ENCODE peak calls at places on chromosomes 5 and 9, in four cellular contexts. One of them, this sample, is unnamed. For H3K4me1, the result is how much of the 10 kb centered on the place peaks cover.

GRCh38 chr5:33789558-33789957 is 102.2 kb downstream of the ADAMTS12 start:
- DNase-seq in colonic mucosa: no peak
- DNase-seq in NT2/D1: no peak
- DNase-seq in HCT116: no peak
- DNase-seq in this sample: no peak

GRCh38 chr9:128105538-128106175 is 21.9 kb downstream of the PTGES2 start:
- DNase-seq in colonic mucosa: no peak
- DNase-seq in HCT116: no peak
- DNase-seq in NT2/D1: no peak
- DNase-seq in this sample: no peak

GRCh38 chr5:77311217-77311571 is 100.7 kb downstream of the PDE8B start:
- DNase-seq in HCT116: no peak
- DNase-seq in colonic mucosa: no peak
- DNase-seq in NT2/D1: no peak
- DNase-seq in this sample: no peak

GRCh38 chr5:41625571-41625970 is 115.2 kb upstream of the PLCXD3 start:
- DNase-seq in HCT116: no peak
- DNase-seq in colonic mucosa: no peak
- DNase-seq in NT2/D1: no peak
- DNase-seq in this sample: no peak

GRCh38 chr9:133640580-133641395 is 4.6 kb downstream of the DBH start:
- DNase-seq in colonic mucosa: no peak
- DNase-seq in HCT116: no peak
- DNase-seq in NT2/D1: no peak
- DNase-seq in this sample: no peak

GRCh38 chr9:83582026-83582425 is 40.9 kb upstream of the IDNK start:
- DNase-seq in HCT116: no peak
- DNase-seq in NT2/D1: no peak
- DNase-seq in colonic mucosa: no peak
- DNase-seq in this sample: no peak

GRCh38 chr5:38072295-38072694 is 186.1 kb upstream of the EGFLAM start:
- DNase-seq in colonic mucosa: no peak
- DNase-seq in NT2/D1: no peak
- DNase-seq in HCT116: no peak
- DNase-seq in this sample: no peak

GRCh38 chr9:8859416-8859815 is 1059.8 kb upstream of the DMAC1 start:
- DNase-seq in HCT116: no peak
- DNase-seq in NT2/D1: no peak
- DNase-seq in colonic mucosa: no peak
- DNase-seq in this sample: no peak

GRCh38 chr5:87944553-87945320 is 323.9 kb downstream of the TMEM161B start:
- DNase-seq in colonic mucosa: no peak
- DNase-seq in HCT116: no peak
- DNase-seq in NT2/D1: peak
- DNase-seq in this sample: no peak

GRCh38 chr9:72960446-72960845 is 7.6 kb upstream of the ALDH1A1 start:
- DNase-seq in colonic mucosa: no peak
- DNase-seq in NT2/D1: no peak
- DNase-seq in HCT116: no peak
- DNase-seq in this sample: no peak

GRCh38 chr9:2621678-2622360 is at the start of gene VLDLR:
- DNase-seq in HCT116: no peak
- DNase-seq in NT2/D1: no peak
- DNase-seq in colonic mucosa: peak
- DNase-seq in this sample: peak

DNA sequence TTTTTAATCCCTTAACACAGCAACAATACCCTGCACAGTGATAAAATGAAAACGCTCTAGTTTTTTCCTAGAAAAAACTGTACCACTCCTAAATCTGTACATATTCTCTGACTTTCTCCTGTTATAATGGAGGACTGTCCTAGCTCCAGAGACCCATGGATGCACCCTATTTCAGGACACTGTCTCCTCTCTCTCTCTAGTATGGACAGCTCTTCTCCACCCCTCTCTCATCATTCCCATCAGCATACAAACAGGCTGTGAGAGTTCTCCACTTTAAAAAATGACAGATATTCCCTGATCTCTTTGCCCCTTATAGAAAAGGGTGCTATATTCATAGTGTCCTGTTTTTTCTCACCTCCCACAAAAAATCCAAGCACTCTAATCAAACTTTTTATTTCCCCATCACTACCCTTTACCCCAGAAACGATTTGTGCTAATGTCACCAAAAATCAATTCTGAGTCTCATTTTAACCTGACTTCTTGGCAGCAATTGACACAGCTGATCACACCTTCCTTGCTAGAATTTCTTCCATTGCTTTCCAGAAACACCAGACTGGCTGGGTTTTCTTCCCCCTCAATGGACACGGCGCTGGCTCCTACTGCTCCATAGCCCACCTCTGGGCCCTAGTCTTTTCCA is 20.7 kb downstream of the ZNF608 start:
- DNase-seq in HCT116: no peak
- DNase-seq in NT2/D1: no peak
- DNase-seq in colonic mucosa: no peak
- DNase-seq in this sample: no peak
- H3K4me1 ChIP-seq in HCT116: under half
- H3K4me1 ChIP-seq in NT2/D1: under half
- H3K4me1 ChIP-seq in colonic mucosa: under half
- H3K4me1 ChIP-seq in this sample: under half

GRCh38 chr9:111038336-111039202 is at the start of gene LPAR1:
- DNase-seq in colonic mucosa: peak
- DNase-seq in HCT116: peak
- DNase-seq in NT2/D1: no peak
- DNase-seq in this sample: no peak
- H3K9ac ChIP-seq in colonic mucosa: peak
- H3K9ac ChIP-seq in HCT116: peak
- H3K9ac ChIP-seq in NT2/D1: peak
- H3K9ac ChIP-seq in this sample: no peak

GRCh38 chr9:36319806-36320205 is 61.6 kb upstream of the GNE start:
- DNase-seq in colonic mucosa: peak
- DNase-seq in HCT116: no peak
- DNase-seq in NT2/D1: no peak
- DNase-seq in this sample: no peak

GRCh38 chr9:36319183-36319582 is 60.9 kb upstream of the GNE start:
- DNase-seq in colonic mucosa: no peak
- DNase-seq in NT2/D1: no peak
- DNase-seq in HCT116: no peak
- DNase-seq in this sample: no peak

GRCh38 chr9:36322462-36322861 is 64.2 kb upstream of the GNE start:
- DNase-seq in HCT116: no peak
- DNase-seq in NT2/D1: no peak
- DNase-seq in colonic mucosa: no peak
- DNase-seq in this sample: no peak

GRCh38 chr9:36318212-36318802 is 60.1 kb upstream of the GNE start:
- DNase-seq in colonic mucosa: peak
- DNase-seq in NT2/D1: no peak
- DNase-seq in HCT116: no peak
- DNase-seq in this sample: no peak

GRCh38 chr9:36320457-36320856 is 62.2 kb upstream of the GNE start:
- DNase-seq in HCT116: no peak
- DNase-seq in colonic mucosa: no peak
- DNase-seq in NT2/D1: no peak
- DNase-seq in this sample: no peak
- H3K4me1 ChIP-seq in HCT116: under half
- H3K4me1 ChIP-seq in colonic mucosa: under half
- H3K4me1 ChIP-seq in NT2/D1: under half
- H3K4me1 ChIP-seq in this sample: under half

GRCh38 chr5:173020154-173020581 is 36.0 kb upstream of the CREBRF start:
- DNase-seq in HCT116: no peak
- DNase-seq in colonic mucosa: no peak
- DNase-seq in NT2/D1: no peak
- DNase-seq in this sample: no peak

GRCh38 chr5:173012882-173013281 is 29.3 kb downstream of the ATP6V0E1 start:
- DNase-seq in NT2/D1: no peak
- DNase-seq in HCT116: no peak
- DNase-seq in colonic mucosa: no peak
- DNase-seq in this sample: no peak

GRCh38 chr5:173018352-173018751 is 34.8 kb downstream of the ATP6V0E1 start:
- DNase-seq in HCT116: no peak
- DNase-seq in NT2/D1: no peak
- DNase-seq in colonic mucosa: no peak
- DNase-seq in this sample: no peak

GRCh38 chr5:173016069-173016455 is 32.5 kb downstream of the ATP6V0E1 start:
- DNase-seq in HCT116: no peak
- DNase-seq in colonic mucosa: no peak
- DNase-seq in NT2/D1: no peak
- DNase-seq in this sample: no peak

DNA sequence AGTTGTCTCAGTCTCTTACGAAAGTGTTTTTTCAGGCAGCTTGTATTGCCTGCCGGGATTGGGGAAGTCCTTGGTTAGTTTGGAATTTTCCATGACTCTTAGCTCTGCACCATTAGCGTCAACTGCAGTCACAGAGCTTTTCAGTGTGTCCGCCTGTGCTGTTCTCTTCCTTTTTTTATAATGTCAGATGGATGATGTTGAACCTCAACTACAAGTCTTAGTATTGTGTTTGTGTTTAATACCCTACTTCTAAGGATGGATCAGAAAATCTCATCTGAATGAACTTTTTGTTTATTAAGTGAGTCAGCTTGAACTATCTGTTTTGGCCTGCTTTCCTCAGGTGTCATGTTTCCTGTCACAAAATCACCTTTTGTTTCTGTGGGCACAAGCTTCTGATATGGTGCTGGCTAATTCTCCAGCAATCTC is 33.1 kb downstream of the ATP6V0E1 start:
- DNase-seq in HCT116: peak
- DNase-seq in NT2/D1: no peak
- DNase-seq in colonic mucosa: no peak
- DNase-seq in this sample: no peak
- H3K9ac ChIP-seq in HCT116: peak
- H3K9ac ChIP-seq in NT2/D1: no peak
- H3K9ac ChIP-seq in colonic mucosa: no peak
- H3K9ac ChIP-seq in this sample: no peak

GRCh38 chr5:80229902-80230255 is 26.0 kb downstream of the SERINC5 start:
- DNase-seq in HCT116: no peak
- DNase-seq in NT2/D1: no peak
- DNase-seq in colonic mucosa: no peak
- DNase-seq in this sample: no peak
- H3K4me1 ChIP-seq in HCT116: under half
- H3K4me1 ChIP-seq in NT2/D1: under half
- H3K4me1 ChIP-seq in colonic mucosa: under half
- H3K4me1 ChIP-seq in this sample: under half

GRCh38 chr9:129671065-129671464 is 5.6 kb downstream of the PRRX2 start:
- DNase-seq in colonic mucosa: no peak
- DNase-seq in HCT116: no peak
- DNase-seq in NT2/D1: no peak
- DNase-seq in this sample: no peak

GRCh38 chr9:129669946-129670345 is 4.5 kb downstream of the PRRX2 start:
- DNase-seq in NT2/D1: no peak
- DNase-seq in colonic mucosa: no peak
- DNase-seq in HCT116: no peak
- DNase-seq in this sample: no peak

GRCh38 chr9:129667378-129667777 is 1.9 kb downstream of the PRRX2 start:
- DNase-seq in colonic mucosa: no peak
- DNase-seq in NT2/D1: no peak
- DNase-seq in HCT116: no peak
- DNase-seq in this sample: no peak

GRCh38 chr9:129667850-129668249 is 2.4 kb downstream of the PRRX2 start:
- DNase-seq in colonic mucosa: peak
- DNase-seq in NT2/D1: no peak
- DNase-seq in HCT116: no peak
- DNase-seq in this sample: no peak

GRCh38 chr9:129669141-129669718 is 3.8 kb downstream of the PRRX2 start:
- DNase-seq in NT2/D1: no peak
- DNase-seq in colonic mucosa: no peak
- DNase-seq in HCT116: no peak
- DNase-seq in this sample: no peak
- H3K9ac ChIP-seq in NT2/D1: peak
- H3K9ac ChIP-seq in colonic mucosa: no peak
- H3K9ac ChIP-seq in HCT116: no peak
- H3K9ac ChIP-seq in this sample: no peak

GRCh38 chr5:168005093-168005492 is 286.4 kb upstream of the WWC1 start:
- DNase-seq in HCT116: no peak
- DNase-seq in colonic mucosa: no peak
- DNase-seq in NT2/D1: no peak
- DNase-seq in this sample: no peak

GRCh38 chr5:168006473-168007130 is 284.8 kb upstream of the WWC1 start:
- DNase-seq in NT2/D1: no peak
- DNase-seq in HCT116: no peak
- DNase-seq in colonic mucosa: no peak
- DNase-seq in this sample: no peak

GRCh38 chr5:168011096-168011495 is 280.3 kb upstream of the WWC1 start:
- DNase-seq in HCT116: no peak
- DNase-seq in colonic mucosa: no peak
- DNase-seq in NT2/D1: no peak
- DNase-seq in this sample: no peak

GRCh38 chr5:168008555-168008954 is 282.9 kb upstream of the WWC1 start:
- DNase-seq in NT2/D1: no peak
- DNase-seq in colonic mucosa: no peak
- DNase-seq in HCT116: no peak
- DNase-seq in this sample: no peak

DNA sequence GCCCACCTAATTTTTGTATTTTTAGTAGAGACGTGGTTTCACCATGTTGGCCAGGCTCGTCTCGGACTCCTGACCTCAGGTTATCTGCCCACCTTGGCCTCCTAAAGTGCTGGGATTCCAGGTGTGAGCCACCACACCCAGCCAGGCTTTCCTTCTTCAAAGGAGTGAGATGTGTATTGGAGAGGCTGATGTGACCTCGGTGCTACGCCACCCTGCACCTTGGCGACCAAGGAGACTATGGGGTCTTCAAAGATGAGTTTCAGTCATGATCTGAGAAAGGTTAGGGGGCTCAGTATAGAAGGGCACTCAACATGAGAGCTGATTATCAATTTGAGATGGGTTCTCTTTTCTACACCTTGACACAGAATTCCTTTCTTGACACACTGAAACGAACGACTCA is 284.2 kb upstream of the WWC1 start:
- DNase-seq in colonic mucosa: no peak
- DNase-seq in HCT116: no peak
- DNase-seq in NT2/D1: no peak
- DNase-seq in this sample: no peak
- H3K4me1 ChIP-seq in colonic mucosa: under half
- H3K4me1 ChIP-seq in HCT116: under half
- H3K4me1 ChIP-seq in NT2/D1: under half
- H3K4me1 ChIP-seq in this sample: under half

GRCh38 chr5:177194278-177194677 is 60.7 kb downstream of the NSD1 start:
- DNase-seq in colonic mucosa: no peak
- DNase-seq in HCT116: peak
- DNase-seq in NT2/D1: peak
- DNase-seq in this sample: no peak

GRCh38 chr5:177189965-177190364 is 56.4 kb downstream of the NSD1 start:
- DNase-seq in NT2/D1: no peak
- DNase-seq in HCT116: no peak
- DNase-seq in colonic mucosa: no peak
- DNase-seq in this sample: no peak

GRCh38 chr5:177198738-177199137 is 65.2 kb downstream of the NSD1 start:
- DNase-seq in NT2/D1: no peak
- DNase-seq in colonic mucosa: no peak
- DNase-seq in HCT116: no peak
- DNase-seq in this sample: no peak

GRCh38 chr5:177195307-177195952 is 61.9 kb downstream of the NSD1 start:
- DNase-seq in NT2/D1: no peak
- DNase-seq in colonic mucosa: no peak
- DNase-seq in HCT116: no peak
- DNase-seq in this sample: no peak
- H3K9ac ChIP-seq in NT2/D1: no peak
- H3K9ac ChIP-seq in colonic mucosa: no peak
- H3K9ac ChIP-seq in HCT116: no peak
- H3K9ac ChIP-seq in this sample: no peak

GRCh38 chr5:148632280-148632679 is 22.0 kb downstream of the HTR4 start:
- DNase-seq in HCT116: no peak
- DNase-seq in NT2/D1: no peak
- DNase-seq in colonic mucosa: no peak
- DNase-seq in this sample: no peak
- H3K4me1 ChIP-seq in HCT116: under half
- H3K4me1 ChIP-seq in NT2/D1: under half
- H3K4me1 ChIP-seq in colonic mucosa: under half
- H3K4me1 ChIP-seq in this sample: under half